ENCODE peak calls at places on chromosomes 7 and 10, in ten cellular contexts. X is HCT116; J is cardiac fibroblast; S is epithelial cell of proximal tubule; W is astrocyte of the cerebellum; Y is left ventricle myocardium inferior; C is prostate gland; H is CD4-positive, alpha-beta T cell; E is GM20000; L is AG04450. V is an unnamed sample.
A peak's percentile ranks its signal among the peaks of the same experiment; 100 is the strongest.

GRCh38 chr10:114157912-114158311 is 16.1 kb downstream of the CCDC186 start:
- DNase-seq in W (no peak), J (no peak), Y (no peak), X (no peak), C (no peak), L (no peak), E (no peak), H (no peak), S (no peak), V (no peak)

GRCh38 chr7:93690021-93690420 is 115.5 kb upstream of the CALCR start:
- DNase-seq in H (no peak), W (no peak), C (no peak), E (no peak), S (no peak), J (no peak), Y (no peak), X (no peak), L (no peak), V (no peak)

GRCh38 chr10:30996481-30996980 is 35.1 kb downstream of the ZNF438 start:
- DNase-seq in X (no peak), E (no peak), C (no peak), L (no peak), W (no peak), S (no peak), Y (no peak), J (no peak), H (no peak), V (no peak)

GRCh38 chr7:112985377-112985987 is 101.1 kb downstream of the GPR85 start:
- DNase-seq in W (no peak), C (no peak), X (no peak), H (no peak), S (no peak), Y (no peak), L (no peak), J (peak; percentile 86), E (no peak), V (no peak)

GRCh38 chr10:30116254-30116573 is 56.8 kb upstream of the JCAD start:
- DNase-seq in J (no peak), E (no peak), S (no peak), H (no peak), W (no peak), X (no peak), C (no peak), L (no peak), Y (no peak), V (no peak)

GRCh38 chr10:34880817-34881216 is 65.7 kb upstream of the PARD3 start:
- DNase-seq in X (no peak), Y (no peak), H (no peak), S (no peak), L (no peak), E (no peak), C (no peak), W (no peak), J (no peak), V (no peak)

GRCh38 chr10:21162948-21163347 is 265.8 kb upstream of the NEBL start:
- DNase-seq in L (no peak), S (no peak), Y (no peak), W (no peak), C (no peak), E (no peak), X (no peak), H (no peak), J (no peak), V (no peak)

GRCh38 chr7:30800785-30801252 is 29.6 kb downstream of the MINDY4 start:
- DNase-seq in W (peak; percentile 82), E (peak; percentile 74), Y (no peak), H (peak; percentile 6), S (no peak), L (peak; percentile 63), X (peak; percentile 29), J (peak; percentile 91), C (peak; percentile 65), V (peak; percentile 80)

GRCh38 chr10:110600487-110601101 is 33.1 kb downstream of the SMC3 start:
- DNase-seq in J (peak; percentile 76), S (peak; percentile 19), X (peak; percentile 87), H (no peak), C (no peak), Y (no peak), W (peak; percentile 53), E (peak; percentile 32), L (peak; percentile 38), V (peak; percentile 31)

GRCh38 chr10:15715619-15716227 is 4.0 kb downstream of the ITGA8 start:
- DNase-seq in J (peak; percentile 20), C (no peak), X (no peak), L (no peak), W (no peak), S (no peak), H (no peak), Y (no peak), E (no peak), V (no peak)

GRCh38 chr7:102117743-102118142 is 168.9 kb upstream of the SH2B2 start:
- DNase-seq in S (no peak), W (peak; percentile 85), Y (no peak), C (no peak), L (peak; percentile 63), J (peak; percentile 90), H (no peak), E (no peak), X (no peak), V (no peak)

GRCh38 chr10:32050145-32050544 is 6.1 kb downstream of the KIF5B start:
- DNase-seq in X (no peak), L (no peak), W (no peak), H (no peak), J (no peak), C (no peak), Y (no peak), S (no peak), E (no peak), V (no peak)

GRCh38 chr10:9786576-9786975 is 1231.1 kb upstream of the CELF2 start:
- DNase-seq in J (peak; percentile 84), C (no peak), L (peak; percentile 8), S (no peak), Y (no peak), H (no peak), W (peak; percentile 28), X (no peak), E (no peak), V (no peak)

GRCh38 chr7:98509836-98510235 is 107.2 kb upstream of the NPTX2 start:
- DNase-seq in L (no peak), X (no peak), S (no peak), J (no peak), W (no peak), H (no peak), E (no peak), C (no peak), Y (no peak), V (no peak)

GRCh38 chr10:47013469-47014169 is 102.4 kb downstream of the PTPN20 start:
- DNase-seq in W (no peak), Y (no peak), L (no peak), C (no peak), S (no peak), E (no peak), H (no peak), J (no peak), X (no peak), V (no peak)
- TF ChIP-seq CTCF in W (no peak), Y (no peak), L (no peak), C (no peak), S (no peak), E (no peak), H (no peak), J (no peak), X (no peak), V (no peak)

GRCh38 chr10:19817251-19818046 is 1.2 kb downstream of the PLXDC2 start:
- DNase-seq in W (no peak), X (no peak), H (no peak), S (no peak), J (no peak), L (no peak), C (peak; percentile 38), E (peak; percentile 14), Y (no peak), V (no peak)
- TF ChIP-seq CTCF in W (peak; percentile 29), X (no peak), H (no peak), S (peak; percentile 32), J (peak; percentile 7), L (peak; percentile 16), C (peak; percentile 18), E (no peak), Y (no peak), V (no peak)

GRCh38 chr7:129502708-129503685 is 666 bp downstream of the SMKR1 start:
- DNase-seq in Y (no peak), J (no peak), C (no peak), S (no peak), L (no peak), E (peak; percentile 38), W (no peak), X (no peak), H (peak; percentile 4), V (no peak)
- TF ChIP-seq CTCF in Y (no peak), J (no peak), C (no peak), S (no peak), L (no peak), E (peak; percentile 5), W (peak; percentile 6), X (no peak), H (no peak), V (peak; percentile 24)

GRCh38 chr10:82538272-82538671 is 663.3 kb downstream of the NRG3 start:
- DNase-seq in W (no peak), J (no peak), E (no peak), X (no peak), Y (no peak), C (no peak), S (no peak), L (no peak), H (no peak), V (no peak)
- TF ChIP-seq CTCF in W (no peak), J (no peak), E (no peak), X (no peak), Y (no peak), C (no peak), S (no peak), L (no peak), H (no peak), V (no peak)